ENCODE peak calls at places on chromosomes 16 and 17, in five cellular contexts. B is A549, P is HepG2, E is stomach, J is ovary. R is an unnamed sample.

GRCh38 chr17:55093358-55093757 is 124.8 kb downstream of the STXBP4 start:
- DNase-seq in B (no peak), P (no peak), E (no peak), J (no peak), R (no peak)

GRCh38 chr16:66291833-66292232 is 74.7 kb upstream of the CDH5 start:
- DNase-seq in B (no peak), P (no peak), E (no peak), J (no peak), R (no peak)

GRCh38 chr17:46795379-46795952 is 23.0 kb downstream of the WNT3 start:
- DNase-seq in B (peak; percentile 94), P (peak; percentile 54), E (no peak), J (no peak), R (no peak)

GRCh38 chr16:75529056-75529905 is 6.6 kb downstream of the CHST5 start:
- DNase-seq in B (no peak), P (no peak), E (no peak), J (no peak), R (no peak)

GRCh38 chr16:62029947-62030346 is 6.3 kb downstream of the CDH8 start:
- DNase-seq in B (no peak), P (no peak), E (no peak), J (no peak), R (no peak)

GRCh38 chr17:78484300-78485159 is 92.7 kb downstream of the DNAH17 start:
- DNase-seq in B (peak; percentile 93), P (no peak), E (peak; percentile 31), J (no peak), R (peak; percentile 51)

GRCh38 chr17:8138672-8139371 is 13.4 kb downstream of the PER1 start:
- DNase-seq in B (peak; percentile 93), P (peak; percentile 96), E (peak; percentile 96), J (peak; percentile 96), R (peak; percentile 96)

GRCh38 chr17:61018938-61019337 is 341.3 kb downstream of the BCAS3 start:
- DNase-seq in B (no peak), P (no peak), E (no peak), J (no peak), R (no peak)

GRCh38 chr17:57097832-57098421 is 12.9 kb downstream of the AKAP1 start:
- DNase-seq in B (no peak), P (no peak), E (no peak), J (peak; percentile 51), R (no peak)

GRCh38 chr17:75683467-75684041 is 16.4 kb downstream of the SAP30BP start:
- DNase-seq in B (peak; percentile 81), P (peak; percentile 59), E (peak; percentile 56), J (no peak), R (no peak)

GRCh38 chr16:88454315-88455057 is 1.4 kb downstream of the ZFPM1 start:
- DNase-seq in B (peak; percentile 60), P (no peak), E (peak; percentile 56), J (no peak), R (peak; percentile 64)

DNA sequence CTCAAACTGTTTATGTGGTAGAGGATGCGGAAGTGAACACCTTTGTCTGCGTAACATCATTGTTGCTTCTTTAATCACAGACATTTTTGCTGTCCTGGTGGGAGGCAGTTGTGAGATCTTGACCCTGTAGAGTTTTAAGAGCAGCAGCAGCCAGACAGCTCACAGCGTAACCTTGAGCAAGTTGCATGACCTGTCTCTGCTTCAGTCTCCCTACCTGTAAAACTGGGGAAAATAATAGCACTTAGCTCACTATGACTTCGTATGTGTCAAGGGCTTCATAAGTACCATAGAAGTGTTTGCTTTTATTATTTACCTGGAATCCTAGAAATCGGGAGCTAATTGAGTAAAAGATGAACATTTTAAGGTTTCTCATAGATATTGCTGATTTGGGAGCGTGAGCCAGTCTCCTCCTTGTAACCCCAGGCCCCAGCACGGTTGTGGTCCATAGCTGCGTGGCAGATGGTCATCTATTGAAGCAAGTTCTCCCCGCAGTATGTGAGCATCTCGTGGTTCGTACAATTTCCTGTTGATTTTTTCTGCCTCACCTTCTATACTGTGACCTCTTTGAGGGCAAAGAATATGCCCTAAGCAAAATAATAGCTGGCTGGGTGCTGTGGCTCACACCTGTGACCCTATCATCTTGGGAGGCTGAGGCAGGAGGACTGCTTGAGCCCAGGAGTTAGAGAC is 34.4 kb downstream of the GPRC5B start:
- DNase-seq in B (no peak), P (no peak), E (no peak), J (no peak), R (no peak)
- TF ChIP-seq EP300 in B (no peak), P (no peak), E (no peak), J (no peak), R (no peak)

DNA sequence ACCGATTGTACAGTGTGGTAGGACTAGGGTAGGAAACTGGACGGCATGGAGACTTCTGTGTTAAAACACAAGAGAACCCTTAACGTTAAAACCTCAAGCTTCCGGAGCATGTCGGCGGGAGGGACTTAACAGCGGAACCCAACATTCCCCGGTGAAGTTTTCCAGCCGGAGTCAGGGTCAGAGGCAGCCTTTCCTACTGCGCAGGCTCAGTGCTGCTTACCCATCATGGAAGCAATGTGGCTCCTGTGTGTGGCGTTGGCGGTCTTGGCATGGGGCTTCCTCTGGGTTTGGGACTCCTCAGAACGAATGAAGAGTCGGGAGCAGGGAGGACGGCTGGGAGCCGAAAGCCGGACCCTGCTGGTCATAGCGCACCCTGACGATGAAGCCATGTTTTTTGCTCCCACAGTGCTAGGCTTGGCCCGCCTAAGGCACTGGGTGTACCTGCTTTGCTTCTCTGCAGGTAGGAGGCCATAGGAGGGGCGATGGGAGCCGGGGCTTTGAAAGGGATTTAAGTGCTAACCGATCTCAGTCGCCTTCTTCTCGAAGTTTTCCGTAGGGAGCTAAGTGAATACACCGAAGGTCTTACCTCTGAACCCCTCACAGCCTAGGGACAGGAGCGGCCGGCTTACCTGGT is at the start of gene PIGL:
- DNase-seq in B (peak; percentile 89), P (peak; percentile 93), E (peak; percentile 90), J (peak; percentile 86), R (peak; percentile 91)
- H3K4me1 ChIP-seq in B (peaks cover 31% of the 10 kb centered on the region), P (peaks cover 33% of the 10 kb centered on the region), E (peaks cover 59% of the 10 kb centered on the region), J (peaks cover 6% of the 10 kb centered on the region), R (peaks cover 39% of the 10 kb centered on the region)

DNA sequence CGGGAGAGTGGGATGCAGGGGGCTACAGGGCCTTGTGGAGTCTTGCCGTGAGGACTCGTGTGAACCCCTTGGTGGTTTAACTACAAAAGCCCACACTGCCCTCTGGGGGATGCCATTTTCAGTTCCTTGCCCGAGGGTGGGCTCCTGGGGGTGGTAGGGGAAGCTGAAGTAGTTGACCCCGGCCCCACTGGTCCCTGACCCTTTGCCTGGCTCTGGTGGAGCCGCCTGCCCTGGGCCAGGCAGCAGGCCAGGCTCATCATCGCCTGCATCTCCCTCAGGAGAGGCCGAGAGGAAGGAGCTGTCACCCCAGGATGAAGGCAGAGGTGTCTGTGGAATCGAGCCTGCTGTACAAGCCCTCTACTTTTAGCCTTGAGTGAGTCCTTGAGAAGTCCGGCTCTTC is 10.2 kb downstream of the COX4I1 start:
- DNase-seq in B (no peak), P (no peak), E (no peak), J (no peak), R (no peak)
- TF ChIP-seq EP300 in B (no peak), P (no peak), E (no peak), J (no peak), R (no peak)

DNA sequence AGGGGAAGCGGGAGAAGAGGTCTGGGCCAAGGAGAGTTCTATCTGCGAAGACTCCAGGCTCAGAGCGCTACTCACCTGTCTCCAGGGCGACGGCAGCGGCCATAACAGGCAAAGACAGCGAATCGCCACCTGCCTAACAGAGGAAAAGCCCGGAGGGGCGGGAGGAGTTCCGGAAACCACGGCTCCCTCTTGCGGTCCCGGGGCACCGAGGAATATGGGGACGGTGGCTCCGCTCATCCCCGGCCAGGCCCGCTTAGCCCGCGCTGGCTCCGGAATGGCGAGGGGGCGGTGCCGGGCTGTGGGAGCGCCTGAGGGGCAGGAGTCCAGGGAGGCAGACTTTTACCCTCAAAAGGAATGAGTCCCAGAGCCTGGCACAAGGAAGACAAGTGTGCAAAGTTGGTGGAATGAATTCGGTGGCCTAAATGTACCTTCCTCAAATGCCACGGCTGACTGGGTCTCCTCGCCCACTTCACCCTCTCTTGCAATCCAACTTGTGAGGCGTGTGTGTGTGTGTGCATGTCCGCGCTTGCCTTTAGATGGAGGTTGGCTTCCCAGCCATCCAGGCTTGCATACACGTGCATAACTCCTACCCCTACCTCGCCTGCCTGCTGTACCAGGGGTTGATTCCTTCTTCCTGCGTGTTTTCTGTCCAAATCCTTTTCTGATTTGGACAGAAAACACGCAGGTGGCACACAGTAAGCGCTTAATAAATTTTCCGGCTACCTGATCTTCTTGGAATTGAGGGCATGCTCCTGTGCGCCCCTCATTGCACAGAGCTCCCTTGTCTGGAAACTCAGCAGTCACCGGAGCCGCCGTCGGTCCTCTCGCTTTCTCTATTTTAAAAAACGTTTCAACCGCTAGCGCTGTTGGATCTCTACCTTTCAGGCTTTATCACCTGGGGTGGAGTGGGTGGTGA is 3.5 kb downstream of the C17orf100 start:
- DNase-seq in B (no peak), P (no peak), E (peak; percentile 52), J (no peak), R (peak; percentile 58)
- H3K4me1 ChIP-seq in B (peaks cover 17% of the 10 kb centered on the region), P (peaks cover 40% of the 10 kb centered on the region), E (peaks cover 56% of the 10 kb centered on the region), J (peaks cover 5% of the 10 kb centered on the region), R (peaks cover 11% of the 10 kb centered on the region)

GRCh38 chr17:63426041-63426916 is 19.8 kb downstream of the CYB561 start:
- DNase-seq in B (no peak), P (no peak), E (no peak), J (no peak), R (no peak)

GRCh38 chr17:63426917-63427308 is 19.2 kb downstream of the CYB561 start:
- DNase-seq in B (no peak), P (no peak), E (no peak), J (no peak), R (no peak)

GRCh38 chr17:63423963-63424362 is 22.1 kb downstream of the CYB561 start:
- DNase-seq in B (no peak), P (no peak), E (no peak), J (no peak), R (no peak)

GRCh38 chr17:63423251-63423950 is 22.7 kb downstream of the CYB561 start:
- DNase-seq in B (no peak), P (no peak), E (no peak), J (no peak), R (no peak)

GRCh38 chr17:63425478-63425877 is 20.6 kb downstream of the CYB561 start:
- DNase-seq in B (peak; percentile 86), P (peak; percentile 80), E (peak; percentile 78), J (peak; percentile 81), R (peak; percentile 74)
- TF ChIP-seq EP300 in B (no peak), P (no peak), E (no peak), J (no peak), R (no peak)